ENCODE peak calls at places on chromosome 7, in five cellular contexts. G is mammary epithelial cell, X is GM23248, N is hepatocyte, J is neural progenitor cell. V is an unnamed sample. For H3K4me1, the result is how much of the 10 kb centered on the place peaks cover.

GRCh38 chr7:144835166-144835611 is 664 bp downstream of the TPK1 start:
- DNase-seq in G (peak), N (peak), J (peak), X (peak), V (peak)

GRCh38 chr7:107048783-107049418 is 4.4 kb downstream of the PRKAR2B start:
- DNase-seq in N (no peak), G (no peak), J (no peak), X (no peak), V (no peak)

GRCh38 chr7:7920481-7920880 is 48.1 kb upstream of the GLCCI1 start:
- DNase-seq in N (no peak), J (peak), X (no peak), G (peak), V (peak)

GRCh38 chr7:121278120-121279021 is 50.4 kb upstream of the WNT16 start:
- DNase-seq in N (no peak), J (no peak), G (peak), X (peak), V (peak)

GRCh38 chr7:121305109-121305508 is 23.7 kb upstream of the WNT16 start:
- DNase-seq in J (no peak), X (peak), G (no peak), N (no peak), V (no peak)

GRCh38 chr7:95660023-95660434 is 63.7 kb upstream of the PDK4 start:
- DNase-seq in G (no peak), N (peak), X (no peak), J (no peak), V (no peak)

GRCh38 chr7:103912906-103913610 is 76.4 kb downstream of the RELN start:
- DNase-seq in G (no peak), N (no peak), X (peak), J (no peak), V (no peak)

GRCh38 chr7:73623798-73624668 is at the start of gene MLXIPL:
- DNase-seq in J (peak), G (peak), X (peak), N (peak), V (no peak)

GRCh38 chr7:155625557-155625956 is 18.9 kb upstream of the RBM33 start:
- DNase-seq in J (no peak), N (no peak), G (no peak), X (no peak), V (no peak)

GRCh38 chr7:135508853-135509588 is 881 bp downstream of the CNOT4 start:
- DNase-seq in G (peak), J (peak), N (peak), X (peak), V (peak)

GRCh38 chr7:144388950-144389349 is 14.5 kb downstream of the NOBOX start:
- DNase-seq in X (no peak), N (no peak), J (no peak), G (no peak), V (no peak)

GRCh38 chr7:106543221-106543757 is 117.7 kb downstream of the CCDC71L start:
- DNase-seq in X (no peak), J (no peak), G (no peak), N (no peak), V (no peak)

GRCh38 chr7:50555594-50556140 is 9.5 kb downstream of the DDC start:
- DNase-seq in N (no peak), G (no peak), J (no peak), X (no peak), V (no peak)

GRCh38 chr7:129771201-129771927 is 159.8 kb downstream of the NRF1 start:
- DNase-seq in X (no peak), J (no peak), G (no peak), N (no peak), V (no peak)

GRCh38 chr7:66974986-66975590 is 20.3 kb downstream of the SBDS start:
- DNase-seq in J (no peak), G (peak), X (no peak), N (no peak), V (no peak)

GRCh38 chr7:37552021-37552420 is 103.4 kb upstream of the ELMO1 start:
- DNase-seq in G (no peak), N (no peak), J (peak), X (no peak), V (no peak)

GRCh38 chr7:100891555-100891954 is 2.0 kb upstream of the UFSP1 start:
- DNase-seq in J (no peak), G (peak), N (no peak), X (peak), V (no peak)

GRCh38 chr7:100889761-100890639 is 485 bp upstream of the UFSP1 start:
- DNase-seq in N (peak), G (peak), X (peak), J (peak), V (peak)

GRCh38 chr7:100892364-100893317 is 3.0 kb downstream of the ACHE start:
- DNase-seq in N (no peak), J (no peak), G (no peak), X (no peak), V (no peak)

GRCh38 chr7:100888988-100889760 is at the start of gene UFSP1:
- DNase-seq in J (no peak), G (no peak), X (no peak), N (no peak), V (no peak)

GRCh38 chr7:100890640-100891521 is 1.4 kb upstream of the UFSP1 start:
- DNase-seq in N (no peak), J (peak), X (no peak), G (no peak), V (no peak)
- H3K4me1 ChIP-seq in N (under half), J (under half), X (under half), G (under half), V (under half)

GRCh38 chr7:424961-425793 is 94.5 kb downstream of the PDGFA start:
- DNase-seq in G (no peak), N (no peak), J (no peak), X (peak), V (no peak)
- TF ChIP-seq EZH2 in G (no peak), N (no peak), J (no peak), X (peak), V (no peak)

GRCh38 chr7:2632717-2633537 is 1.1 kb downstream of the TTYH3 start:
- DNase-seq in G (peak), J (peak), N (peak), X (peak), V (no peak)
- H3K4me1 ChIP-seq in G (under half), J (under half), N (half or more), X (under half), V (under half)

GRCh38 chr7:125253454-125254182 is 324.0 kb upstream of the POT1 start:
- DNase-seq in G (peak), X (no peak), J (no peak), N (no peak), V (no peak)
- TF ChIP-seq EZH2 in G (no peak), X (no peak), J (no peak), N (no peak), V (no peak)

GRCh38 chr7:131021902-131022301 is 287.9 kb upstream of the KLF14 start:
- DNase-seq in J (no peak), G (no peak), N (no peak), X (no peak), V (no peak)
- H3K4me1 ChIP-seq in J (under half), G (under half), N (under half), X (under half), V (under half)

GRCh38 chr7:157020514-157021070 is 10.1 kb upstream of the MNX1 start:
- DNase-seq in N (peak), G (no peak), X (no peak), J (peak), V (no peak)

GRCh38 chr7:157021893-157022680 is 11.6 kb upstream of the MNX1 start:
- DNase-seq in G (no peak), X (no peak), J (peak), N (no peak), V (no peak)

GRCh38 chr7:157019718-157020451 is 9.4 kb upstream of the MNX1 start:
- DNase-seq in N (peak), X (no peak), J (peak), G (no peak), V (no peak)

GRCh38 chr7:157022681-157023588 is 12.5 kb upstream of the MNX1 start:
- DNase-seq in G (no peak), X (no peak), N (peak), J (peak), V (no peak)

GRCh38 chr7:157021071-157021891 is 10.8 kb upstream of the MNX1 start:
- DNase-seq in N (no peak), J (peak), G (no peak), X (no peak), V (no peak)
- TF ChIP-seq EZH2 in N (peak), J (peak), G (no peak), X (no peak), V (no peak)

GRCh38 chr7:70733115-70733514 is 398.8 kb upstream of the GALNT17 start:
- DNase-seq in J (no peak), X (no peak), G (no peak), N (no peak), V (no peak)

GRCh38 chr7:70735313-70735712 is 396.6 kb upstream of the GALNT17 start:
- DNase-seq in X (no peak), G (no peak), J (peak), N (no peak), V (no peak)

GRCh38 chr7:70738080-70738479 is 393.9 kb upstream of the GALNT17 start:
- DNase-seq in J (no peak), X (peak), N (peak), G (peak), V (no peak)

GRCh38 chr7:70736715-70737460 is 395.1 kb upstream of the GALNT17 start:
- DNase-seq in J (no peak), G (peak), N (no peak), X (peak), V (no peak)

DNA sequence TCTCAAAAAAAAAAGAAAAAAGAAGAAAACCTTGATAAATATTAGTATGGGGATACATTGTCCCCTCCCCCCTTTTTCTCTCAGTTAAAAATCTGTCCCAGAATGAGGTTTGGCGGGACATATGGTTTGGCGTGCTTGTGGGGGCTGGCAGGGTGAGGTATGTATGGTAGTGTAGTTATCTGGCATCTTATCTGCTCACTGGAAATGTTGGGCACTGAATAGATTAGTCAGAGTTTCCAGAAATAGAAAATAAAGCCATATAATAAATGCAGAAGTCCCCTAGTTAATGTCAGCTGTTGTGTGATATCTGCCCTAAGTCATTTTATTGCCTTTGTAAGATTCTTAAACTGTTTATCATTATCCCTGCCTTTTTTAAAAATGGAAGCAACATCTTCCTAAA is 397.5 kb upstream of the GALNT17 start:
- DNase-seq in J (no peak), G (no peak), N (no peak), X (peak), V (no peak)
- H3K4me1 ChIP-seq in J (under half), G (under half), N (under half), X (under half), V (under half)

GRCh38 chr7:27150568-27151340 is 1.6 kb downstream of the HOXA3 start:
- DNase-seq in X (peak), G (peak), J (peak), N (peak), V (peak)
- TF ChIP-seq EZH2 in X (no peak), G (no peak), J (peak), N (no peak), V (no peak)

V was measured in MM.1S.